ENCODE peak calls at places on chromosomes 5 and 9, in seven cellular contexts. R, V, C, F, Q, M and X are unnamed samples. For H3K9me3, the result is how much of the 10 kb centered on the place peaks cover.

GRCh38 chr9:76459691-76460635 is 981 bp downstream of the GCNT1 start:
- DNase-seq in R (peak), V (no peak), C (peak), F (peak), Q (peak), M (no peak), X (peak)

GRCh38 chr5:132256086-132256782 is 1.3 kb upstream of the PDLIM4 start:
- DNase-seq in R (no peak), V (no peak), C (no peak), F (no peak), Q (no peak), M (no peak), X (no peak)

GRCh38 chr5:107415762-107416161 is 255.0 kb downstream of the EFNA5 start:
- DNase-seq in R (no peak), V (no peak), C (no peak), F (no peak), Q (no peak), M (no peak), X (no peak)

GRCh38 chr5:44914221-44914620 is 105.5 kb downstream of the MRPS30 start:
- DNase-seq in R (no peak), V (no peak), C (no peak), F (no peak), Q (no peak), M (no peak), X (no peak)

GRCh38 chr5:158414333-158414762 is 555.4 kb upstream of the CLINT1 start:
- DNase-seq in R (no peak), V (no peak), C (no peak), F (no peak), Q (no peak), M (no peak), X (peak)

GRCh38 chr9:97788763-97789663 is 64.0 kb upstream of the FOXE1 start:
- DNase-seq in R (no peak), V (peak), C (no peak), F (no peak), Q (peak), M (no peak), X (no peak)

GRCh38 chr9:91776409-91777365 is 173.3 kb downstream of the ROR2 start:
- DNase-seq in R (no peak), V (no peak), C (no peak), F (no peak), Q (no peak), M (no peak), X (no peak)

GRCh38 chr9:132855904-132856303 is 22.2 kb downstream of the AK8 start:
- DNase-seq in R (no peak), V (no peak), C (no peak), F (no peak), Q (no peak), M (no peak), X (no peak)

GRCh38 chr9:122265265-122265900 is 701 bp downstream of the MRRF start:
- DNase-seq in R (peak), V (no peak), C (peak), F (no peak), Q (peak), M (no peak), X (no peak)

GRCh38 chr9:98317134-98317857 is 61.8 kb upstream of the TBC1D2 start:
- DNase-seq in R (no peak), V (no peak), C (no peak), F (no peak), Q (peak), M (no peak), X (no peak)

GRCh38 chr5:143862260-143862659 is 50.3 kb downstream of the HMHB1 start:
- DNase-seq in R (no peak), V (no peak), C (no peak), F (no peak), Q (no peak), M (no peak), X (no peak)

GRCh38 chr5:5277118-5277517 is 137.0 kb downstream of the ADAMTS16 start:
- DNase-seq in R (peak), V (no peak), C (no peak), F (no peak), Q (no peak), M (no peak), X (no peak)

GRCh38 chr5:112862085-112862484 is 998 bp downstream of the SRP19 start:
- DNase-seq in R (peak), V (no peak), C (no peak), F (no peak), Q (no peak), M (no peak), X (no peak)

GRCh38 chr9:134100040-134100439 is 32.2 kb upstream of the BRD3 start:
- DNase-seq in R (no peak), V (no peak), C (no peak), F (no peak), Q (no peak), M (no peak), X (no peak)
- H3K4me3 ChIP-seq in R (no peak), V (no peak), C (no peak), F (no peak), Q (no peak), M (no peak), X (no peak)

GRCh38 chr9:40911647-40912046 is 216.8 kb downstream of the FOXD4L6 start:
- DNase-seq in R (no peak), V (no peak), C (no peak), F (no peak), Q (no peak), M (no peak), X (no peak)

GRCh38 chr9:40909821-40910220 is 218.7 kb downstream of the FOXD4L6 start:
- DNase-seq in R (no peak), V (no peak), C (no peak), F (no peak), Q (no peak), M (no peak), X (no peak)

GRCh38 chr9:40913928-40914673 is 214.4 kb downstream of the FOXD4L6 start:
- DNase-seq in R (no peak), V (no peak), C (no peak), F (no peak), Q (no peak), M (no peak), X (no peak)

GRCh38 chr9:40913096-40913719 is 215.3 kb downstream of the FOXD4L6 start:
- DNase-seq in R (no peak), V (no peak), C (no peak), F (no peak), Q (no peak), M (no peak), X (no peak)

DNA sequence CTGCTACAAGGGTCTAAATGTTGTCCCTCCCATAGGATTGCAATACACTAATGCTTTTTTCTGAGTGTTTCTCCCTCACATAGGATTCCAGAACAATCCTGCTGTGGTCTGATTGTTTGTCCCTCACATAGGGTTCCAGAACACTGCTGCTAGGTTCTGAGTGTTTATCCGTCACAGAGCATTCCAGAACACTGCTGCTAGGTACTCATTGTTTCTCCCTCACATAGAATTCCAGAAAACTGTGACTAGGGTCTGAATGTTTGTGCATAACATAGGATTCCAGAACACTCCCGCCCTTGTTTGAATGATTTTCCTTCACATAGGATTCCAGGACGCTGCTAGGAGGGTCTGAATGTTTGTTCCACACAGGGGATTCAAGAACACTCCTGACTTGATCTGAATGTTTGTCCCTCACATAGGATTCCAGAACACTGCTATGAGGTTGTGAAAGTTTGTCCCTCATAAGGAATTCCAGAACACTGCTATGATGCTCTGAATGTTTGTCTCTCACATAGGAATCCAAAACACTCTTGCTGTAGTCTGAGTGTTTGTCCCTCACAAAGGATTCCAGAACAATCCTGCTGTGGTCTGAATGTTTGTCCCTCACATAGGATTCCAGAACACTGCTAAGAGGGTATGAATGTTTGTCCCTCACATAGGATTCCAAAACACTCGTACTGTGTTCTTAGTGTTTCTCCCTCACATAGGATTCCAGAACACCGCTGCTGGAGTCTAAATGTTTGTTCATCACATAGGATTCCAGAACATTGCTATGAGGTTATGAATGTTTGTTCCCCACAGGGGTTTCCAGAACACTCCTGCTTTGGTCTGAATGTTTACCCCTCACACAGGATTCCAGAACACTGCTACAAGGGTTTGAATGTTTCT is 213.5 kb downstream of the FOXD4L6 start:
- DNase-seq in R (no peak), V (no peak), C (no peak), F (no peak), Q (no peak), M (no peak), X (no peak)
- H3K9me3 ChIP-seq in R (under half), V (under half), C (under half), F (under half), Q (under half), M (half or more), X (under half)

GRCh38 chr5:96765043-96765442 is 42.7 kb downstream of the ERAP1 start:
- DNase-seq in R (no peak), V (no peak), C (no peak), F (no peak), Q (no peak), M (no peak), X (no peak)

GRCh38 chr5:96761618-96762017 is 46.1 kb downstream of the ERAP1 start:
- DNase-seq in R (no peak), V (no peak), C (no peak), F (no peak), Q (no peak), M (no peak), X (no peak)

GRCh38 chr5:96758621-96759020 is 49.1 kb downstream of the ERAP1 start:
- DNase-seq in R (no peak), V (no peak), C (no peak), F (no peak), Q (no peak), M (no peak), X (no peak)

GRCh38 chr5:96768708-96769251 is 39.0 kb downstream of the ERAP1 start:
- DNase-seq in R (no peak), V (no peak), C (no peak), F (no peak), Q (no peak), M (no peak), X (no peak)

DNA sequence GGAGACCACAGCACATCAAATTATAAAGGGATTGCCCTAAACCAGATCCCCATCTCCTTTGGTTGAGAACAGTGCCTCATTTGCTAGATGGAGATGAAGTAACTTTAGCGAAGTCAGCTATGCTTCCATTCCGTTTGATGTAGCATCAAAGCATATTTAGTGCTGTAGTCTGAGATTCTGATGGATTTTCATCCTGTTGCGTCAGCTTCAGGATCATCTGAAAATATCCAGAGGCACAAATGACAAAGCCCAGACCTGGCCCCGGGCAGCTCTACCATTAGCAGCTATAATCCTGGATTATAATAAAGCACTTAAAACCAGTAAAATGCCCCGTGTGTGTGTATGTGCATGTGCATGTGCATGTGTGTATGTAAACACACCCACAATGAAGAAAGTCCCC is 44.7 kb downstream of the ERAP1 start:
- DNase-seq in R (peak), V (no peak), C (no peak), F (no peak), Q (no peak), M (no peak), X (no peak)
- TF ChIP-seq CTCF in R (no peak), V (no peak), C (no peak), F (no peak), Q (no peak), M (no peak), X (no peak)

GRCh38 chr9:88813810-88814209 is 177.5 kb upstream of the S1PR3 start:
- DNase-seq in R (no peak), V (no peak), C (no peak), F (no peak), Q (no peak), M (no peak), X (no peak)
- H3K4me3 ChIP-seq in R (no peak), V (no peak), C (no peak), F (no peak), Q (no peak), M (no peak), X (no peak)